ENCODE peak calls at places on chromosomes 4 and X, in ten cellular contexts. Z is cardiac muscle cell, L is PC-3, E is OCI-LY7, K is lung, O is brain microvascular endothelial cell, U is upper lobe of right lung, N is heart right ventricle, R is esophagus squamous epithelium, B is heart left ventricle. P is an unnamed sample. For H3K36me3, the result is how much of the 10 kb centered on the place peaks cover.

GRCh38 chr4:88911246-88912212 is 145.5 kb downstream of the FAM13A start:
- DNase-seq in Z (no peak), L (no peak), E (no peak), K (no peak), O (no peak), U (no peak), N (no peak), R (no peak), B (no peak), P (no peak)

GRCh38 chrX:109760922-109761250 is 27.8 kb upstream of the ACSL4 start:
- DNase-seq in Z (peak), L (no peak), E (no peak), K (no peak), O (no peak), U (no peak), N (no peak), R (no peak), B (no peak), P (no peak)

GRCh38 chr4:3475041-3475712 is 12.1 kb downstream of the DOK7 start:
- DNase-seq in Z (no peak), L (no peak), E (no peak), K (no peak), O (no peak), U (no peak), N (no peak), R (no peak), B (no peak), P (no peak)

GRCh38 chr4:122826596-122827257 is at the start of gene FGF2:
- DNase-seq in Z (peak), L (peak), E (no peak), K (peak), O (peak), U (peak), N (peak), R (no peak), B (peak), P (peak)

GRCh38 chr4:133129237-133129636 is 19.9 kb upstream of the PCDH10 start:
- DNase-seq in Z (no peak), L (no peak), E (no peak), K (no peak), O (peak), U (no peak), N (no peak), R (no peak), B (no peak), P (no peak)

GRCh38 chrX:20320461-20321159 is 53.9 kb upstream of the RPS6KA3 start:
- DNase-seq in Z (no peak), L (peak), E (peak), K (no peak), O (no peak), U (no peak), N (no peak), R (no peak), B (no peak), P (no peak)

GRCh38 chrX:39327255-39327654 is 526.0 kb downstream of the MID1IP1 start:
- DNase-seq in Z (no peak), L (no peak), E (no peak), K (no peak), O (no peak), U (no peak), N (no peak), R (no peak), B (no peak), P (no peak)

GRCh38 chr4:16187455-16187854 is 38.8 kb downstream of the TAPT1 start:
- DNase-seq in Z (no peak), L (no peak), E (no peak), K (no peak), O (no peak), U (no peak), N (no peak), R (no peak), B (no peak), P (no peak)

GRCh38 chr4:81621490-81621889 is 149.8 kb upstream of the RASGEF1B start:
- DNase-seq in Z (no peak), L (no peak), E (peak), K (no peak), O (no peak), U (no peak), N (no peak), R (no peak), B (no peak), P (no peak)

GRCh38 chrX:50617183-50617582 is 146.6 kb upstream of the DGKK start:
- DNase-seq in Z (no peak), L (no peak), E (no peak), K (no peak), O (no peak), U (no peak), N (no peak), R (no peak), B (no peak), P (no peak)

GRCh38 chr4:77600521-77601451 is 4.8 kb upstream of the CXCL13 start:
- DNase-seq in Z (peak), L (peak), E (peak), K (no peak), O (peak), U (no peak), N (no peak), R (no peak), B (no peak), P (no peak)

GRCh38 chrX:113873056-113873455 is 710.8 kb upstream of the HTR2C start:
- DNase-seq in Z (no peak), L (no peak), E (no peak), K (no peak), O (no peak), U (no peak), N (no peak), R (no peak), B (no peak), P (no peak)

GRCh38 chrX:128106630-128107029 is 54.4 kb upstream of the ACTRT1 start:
- DNase-seq in Z (peak), L (peak), E (peak), K (no peak), O (no peak), U (no peak), N (no peak), R (no peak), B (no peak), P (no peak)

GRCh38 chrX:155611302-155611701 is 1.4 kb downstream of the TMLHE start:
- DNase-seq in Z (no peak), L (no peak), E (no peak), K (no peak), O (no peak), U (no peak), N (no peak), R (no peak), B (no peak), P (no peak)

GRCh38 chr4:128542047-128542446 is 254.4 kb upstream of the PGRMC2 start:
- DNase-seq in Z (no peak), L (no peak), E (no peak), K (no peak), O (no peak), U (no peak), N (no peak), R (no peak), B (no peak), P (no peak)

GRCh38 chr4:140893939-140894338 is 137.8 kb upstream of the TBC1D9 start:
- DNase-seq in Z (no peak), L (no peak), E (no peak), K (no peak), O (no peak), U (no peak), N (no peak), R (no peak), B (no peak), P (no peak)

GRCh38 chr4:176656108-176656507 is 136.6 kb downstream of the VEGFC start:
- DNase-seq in Z (no peak), L (no peak), E (no peak), K (no peak), O (no peak), U (no peak), N (no peak), R (no peak), B (no peak), P (no peak)

GRCh38 chr4:83075696-83076095 is 38.8 kb downstream of the PLAC8 start:
- DNase-seq in Z (no peak), L (peak), E (no peak), K (no peak), O (no peak), U (no peak), N (no peak), R (no peak), B (no peak), P (no peak)

GRCh38 chr4:8920969-8921368 is 49.3 kb upstream of the HMX1 start:
- DNase-seq in Z (no peak), L (no peak), E (no peak), K (peak), O (no peak), U (no peak), N (no peak), R (no peak), B (no peak), P (no peak)

GRCh38 chr4:152956650-152957436 is 20.7 kb downstream of the FHDC1 start:
- DNase-seq in Z (peak), L (no peak), E (no peak), K (no peak), O (peak), U (no peak), N (no peak), R (no peak), B (no peak), P (no peak)

GRCh38 chrX:123308663-123309062 is 124.6 kb downstream of the GRIA3 start:
- DNase-seq in Z (no peak), L (no peak), E (no peak), K (no peak), O (no peak), U (no peak), N (no peak), R (no peak), B (no peak), P (no peak)

GRCh38 chr4:116223059-116223732 is 862.2 kb downstream of the TRAM1L1 start:
- DNase-seq in Z (no peak), L (no peak), E (no peak), K (no peak), O (no peak), U (no peak), N (no peak), R (no peak), B (no peak), P (no peak)

GRCh38 chr4:90215286-90215685 is 88.1 kb downstream of the CCSER1 start:
- DNase-seq in Z (no peak), L (peak), E (no peak), K (no peak), O (no peak), U (no peak), N (no peak), R (no peak), B (no peak), P (no peak)

GRCh38 chr4:39118034-39118658 is 56.1 kb downstream of the KLHL5 start:
- DNase-seq in Z (no peak), L (no peak), E (no peak), K (no peak), O (no peak), U (no peak), N (no peak), R (no peak), B (no peak), P (no peak)

GRCh38 chr4:10348241-10348640 is 109.0 kb downstream of the ZNF518B start:
- DNase-seq in Z (no peak), L (no peak), E (no peak), K (no peak), O (no peak), U (no peak), N (no peak), R (no peak), B (no peak), P (no peak)

GRCh38 chrX:118588715-118589114 is 93.1 kb downstream of the DOCK11 start:
- DNase-seq in Z (no peak), L (no peak), E (no peak), K (no peak), O (no peak), U (no peak), N (no peak), R (no peak), B (no peak), P (no peak)

GRCh38 chr4:78650106-78651021 is 98.8 kb downstream of the ANXA3 start:
- DNase-seq in Z (peak), L (peak), E (no peak), K (no peak), O (peak), U (no peak), N (no peak), R (no peak), B (no peak), P (no peak)

GRCh38 chr4:3288571-3289094 is 4.2 kb upstream of the RGS12 start:
- DNase-seq in Z (no peak), L (no peak), E (no peak), K (no peak), O (no peak), U (peak), N (no peak), R (no peak), B (no peak), P (no peak)

GRCh38 chrX:17968367-17968766 is 107.3 kb upstream of the RAI2 start:
- DNase-seq in Z (no peak), L (no peak), E (no peak), K (no peak), O (no peak), U (no peak), N (no peak), R (no peak), B (no peak), P (no peak)

GRCh38 chrX:8237718-8238117 is 66.7 kb upstream of the VCX2 start:
- DNase-seq in Z (no peak), L (peak), E (no peak), K (no peak), O (no peak), U (no peak), N (no peak), R (no peak), B (no peak), P (no peak)

GRCh38 chr4:185524888-185525863 is 10.1 kb downstream of the PDLIM3 start:
- DNase-seq in Z (no peak), L (peak), E (no peak), K (no peak), O (no peak), U (no peak), N (no peak), R (no peak), B (no peak), P (no peak)

GRCh38 chr4:3809028-3809427 is 42.8 kb downstream of the ADRA2C start:
- DNase-seq in Z (no peak), L (no peak), E (no peak), K (no peak), O (no peak), U (no peak), N (no peak), R (no peak), B (no peak), P (no peak)

GRCh38 chr4:168218663-168219062 is 99.9 kb downstream of the DDX60 start:
- DNase-seq in Z (no peak), L (peak), E (no peak), K (no peak), O (peak), U (no peak), N (no peak), R (no peak), B (no peak), P (no peak)

GRCh38 chr4:73127839-73128448 is 58.4 kb upstream of the COX18 start:
- DNase-seq in Z (peak), L (peak), E (peak), K (no peak), O (peak), U (no peak), N (no peak), R (no peak), B (no peak), P (no peak)

GRCh38 chr4:97432551-97432950 is 710.7 kb downstream of the STPG2 start:
- DNase-seq in Z (no peak), L (no peak), E (no peak), K (no peak), O (no peak), U (no peak), N (no peak), R (no peak), B (no peak), P (no peak)

GRCh38 chr4:145843651-145844050 is 95.0 kb downstream of the ZNF827 start:
- DNase-seq in Z (no peak), L (no peak), E (no peak), K (no peak), O (no peak), U (no peak), N (no peak), R (no peak), B (no peak), P (no peak)
- H3K36me3 ChIP-seq in Z (under half), L (under half), E (half or more), K (under half), O (under half), U (under half), N (under half), R (under half), B (under half), P (under half)

GRCh38 chr4:1693131-1693896 is 9.2 kb upstream of the FAM53A start:
- DNase-seq in Z (peak), L (peak), E (peak), K (peak), O (peak), U (peak), N (peak), R (no peak), B (peak), P (peak)

GRCh38 chr4:1685604-1686150 is 1.6 kb upstream of the FAM53A start:
- DNase-seq in Z (no peak), L (no peak), E (no peak), K (no peak), O (no peak), U (no peak), N (no peak), R (no peak), B (no peak), P (no peak)

GRCh38 chr4:1686440-1687036 is 2.4 kb upstream of the FAM53A start:
- DNase-seq in Z (no peak), L (no peak), E (no peak), K (no peak), O (no peak), U (peak), N (no peak), R (no peak), B (no peak), P (no peak)

GRCh38 chr4:1691737-1692373 is 7.7 kb upstream of the FAM53A start:
- DNase-seq in Z (no peak), L (no peak), E (no peak), K (no peak), O (no peak), U (peak), N (no peak), R (no peak), B (no peak), P (peak)

GRCh38 chr4:1690698-1691097 is 6.6 kb upstream of the FAM53A start:
- DNase-seq in Z (no peak), L (no peak), E (no peak), K (no peak), O (no peak), U (no peak), N (no peak), R (no peak), B (no peak), P (peak)
- H3K36me3 ChIP-seq in Z (under half), L (under half), E (half or more), K (under half), O (under half), U (half or more), N (under half), R (under half), B (half or more), P (half or more)

GRCh38 chr4:5575941-5576340 is 132.4 kb downstream of the EVC2 start:
- DNase-seq in Z (no peak), L (no peak), E (no peak), K (no peak), O (no peak), U (no peak), N (no peak), R (no peak), B (no peak), P (no peak)

GRCh38 chr4:5572114-5572513 is 136.2 kb downstream of the EVC2 start:
- DNase-seq in Z (no peak), L (peak), E (no peak), K (no peak), O (no peak), U (no peak), N (no peak), R (no peak), B (no peak), P (no peak)

GRCh38 chr4:5574386-5574785 is 134.0 kb downstream of the EVC2 start:
- DNase-seq in Z (no peak), L (no peak), E (no peak), K (no peak), O (no peak), U (no peak), N (no peak), R (no peak), B (no peak), P (no peak)

GRCh38 chr4:5572751-5573150 is 135.6 kb downstream of the EVC2 start:
- DNase-seq in Z (no peak), L (no peak), E (no peak), K (no peak), O (no peak), U (no peak), N (no peak), R (no peak), B (no peak), P (no peak)

DNA sequence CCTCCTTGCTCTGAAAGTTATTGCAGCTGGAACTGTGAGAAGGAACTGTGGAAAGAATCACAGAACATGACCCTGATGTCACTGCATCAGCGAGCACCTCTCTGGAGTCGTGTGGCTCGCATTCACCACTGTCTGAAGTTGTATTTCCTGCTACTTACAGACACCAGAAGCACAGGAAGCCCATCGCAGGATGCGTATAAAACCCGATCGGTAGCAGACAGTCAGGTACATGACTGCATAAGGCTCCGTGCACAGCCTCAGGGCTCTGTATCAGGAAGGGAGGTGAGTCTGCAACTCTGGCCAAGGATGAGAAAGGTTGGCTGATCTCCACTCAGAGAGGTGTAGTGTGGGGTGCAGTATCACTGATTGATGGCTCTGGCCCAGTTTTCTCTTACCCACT is 134.4 kb downstream of the EVC2 start:
- DNase-seq in Z (no peak), L (no peak), E (no peak), K (no peak), O (no peak), U (no peak), N (no peak), R (no peak), B (no peak), P (no peak)
- H3K36me3 ChIP-seq in Z (under half), L (under half), E (under half), K (under half), O (under half), U (under half), N (under half), R (under half), B (under half), P (under half)

GRCh38 chr4:94654714-94655113 is 103.0 kb upstream of the BMPR1B start:
- DNase-seq in Z (no peak), L (no peak), E (no peak), K (no peak), O (no peak), U (no peak), N (no peak), R (no peak), B (no peak), P (no peak)
- H3K36me3 ChIP-seq in Z (half or more), L (under half), E (under half), K (under half), O (under half), U (under half), N (under half), R (under half), B (half or more), P (under half)

P was measured in sigmoid colon.